ENCODE peak calls at places on chromosome 10, in nine cellular contexts. T is neural progenitor cell; I is astrocyte of the spinal cord; F is fibroblast of the aortic adventitia; U is naive thymus-derived CD4-positive, alpha-beta T cell; N is cardiac fibroblast; C is AG10803; R is brain microvascular endothelial cell; A is thyroid gland. P is an unnamed sample.

GRCh38 chr10:103451091-103451801 is 924 bp downstream of the CALHM2 start:
- DNase-seq in T (no peak), I (no peak), F (peak), U (peak), N (peak), C (peak), R (no peak), A (peak), P (peak)

GRCh38 chr10:49164587-49165188 is 23.5 kb downstream of the TMEM273 start:
- DNase-seq in T (peak), I (peak), F (peak), U (no peak), N (peak), C (peak), R (peak), A (peak), P (peak)

GRCh38 chr10:69742928-69743602 is 58.6 kb upstream of the COL13A1 start:
- DNase-seq in T (peak), I (no peak), F (peak), U (no peak), N (peak), C (peak), R (peak), A (peak), P (peak)

GRCh38 chr10:30782543-30783461 is 153.2 kb upstream of the LYZL2 start:
- DNase-seq in T (no peak), I (peak), F (peak), U (no peak), N (peak), C (peak), R (no peak), A (no peak), P (no peak)

GRCh38 chr10:43203491-43204393 is 63.1 kb downstream of the RASGEF1A start:
- DNase-seq in T (peak), I (no peak), F (no peak), U (no peak), N (no peak), C (no peak), R (no peak), A (peak), P (peak)

GRCh38 chr10:10830316-10831061 is 187.2 kb upstream of the CELF2 start:
- DNase-seq in T (no peak), I (peak), F (peak), U (no peak), N (peak), C (peak), R (peak), A (no peak), P (no peak)

GRCh38 chr10:69861251-69862240 is 59.8 kb downstream of the COL13A1 start:
- DNase-seq in T (no peak), I (peak), F (peak), U (no peak), N (peak), C (peak), R (peak), A (peak), P (peak)

GRCh38 chr10:65993451-65993850 is 932.4 kb upstream of the LRRTM3 start:
- DNase-seq in T (no peak), I (no peak), F (no peak), U (no peak), N (no peak), C (no peak), R (no peak), A (no peak), P (no peak)

GRCh38 chr10:123885406-123886164 is 6.0 kb downstream of the CPXM2 start:
- DNase-seq in T (no peak), I (no peak), F (peak), U (no peak), N (no peak), C (no peak), R (no peak), A (no peak), P (no peak)

GRCh38 chr10:80452069-80452468 is 2.0 kb upstream of the TSPAN14 start:
- DNase-seq in T (no peak), I (no peak), F (no peak), U (no peak), N (no peak), C (no peak), R (no peak), A (no peak), P (no peak)

GRCh38 chr10:22491480-22491879 is 146.2 kb downstream of the SPAG6 start:
- DNase-seq in T (no peak), I (no peak), F (no peak), U (no peak), N (no peak), C (no peak), R (no peak), A (peak), P (no peak)

GRCh38 chr10:62735464-62736188 is 68.9 kb upstream of the ADO start:
- DNase-seq in T (no peak), I (peak), F (peak), U (no peak), N (peak), C (no peak), R (peak), A (no peak), P (no peak)

GRCh38 chr10:71713135-71714040 is 6.2 kb downstream of the C10orf105 start:
- DNase-seq in T (no peak), I (peak), F (peak), U (no peak), N (peak), C (peak), R (peak), A (peak), P (peak)

GRCh38 chr10:84665883-84666463 is 337.6 kb downstream of the CCSER2 start:
- DNase-seq in T (peak), I (no peak), F (no peak), U (no peak), N (no peak), C (no peak), R (no peak), A (peak), P (peak)

GRCh38 chr10:125152646-125153368 is 7.6 kb downstream of the CTBP2 start:
- DNase-seq in T (peak), I (peak), F (no peak), U (no peak), N (no peak), C (peak), R (no peak), A (peak), P (no peak)

GRCh38 chr10:94042001-94042813 is 48.5 kb downstream of the PLCE1 start:
- DNase-seq in T (no peak), I (peak), F (peak), U (no peak), N (peak), C (peak), R (peak), A (no peak), P (no peak)

GRCh38 chr10:43053825-43054224 is 23.0 kb upstream of the RET start:
- DNase-seq in T (no peak), I (no peak), F (no peak), U (no peak), N (no peak), C (no peak), R (no peak), A (no peak), P (no peak)

GRCh38 chr10:112366992-112367391 is 6.9 kb upstream of the ACSL5 start:
- DNase-seq in T (no peak), I (no peak), F (no peak), U (no peak), N (no peak), C (no peak), R (no peak), A (no peak), P (no peak)

GRCh38 chr10:70032667-70033066 is 20.0 kb upstream of the MACROH2A2 start:
- DNase-seq in T (no peak), I (no peak), F (no peak), U (no peak), N (no peak), C (no peak), R (no peak), A (no peak), P (no peak)

GRCh38 chr10:75408512-75408881 is 6.9 kb upstream of the ZNF503 start:
- DNase-seq in T (peak), I (no peak), F (no peak), U (no peak), N (no peak), C (no peak), R (no peak), A (no peak), P (no peak)

GRCh38 chr10:75405201-75406143 is 3.9 kb upstream of the ZNF503 start:
- DNase-seq in T (peak), I (peak), F (peak), U (no peak), N (no peak), C (no peak), R (no peak), A (peak), P (no peak)

GRCh38 chr10:75406158-75407065 is 4.8 kb upstream of the ZNF503 start:
- DNase-seq in T (peak), I (no peak), F (peak), U (no peak), N (no peak), C (no peak), R (no peak), A (no peak), P (no peak)

GRCh38 chr10:75407716-75408511 is 6.3 kb upstream of the ZNF503 start:
- DNase-seq in T (peak), I (peak), F (peak), U (no peak), N (peak), C (peak), R (no peak), A (peak), P (no peak)

GRCh38 chr10:75407296-75407715 is 5.7 kb upstream of the ZNF503 start:
- DNase-seq in T (peak), I (peak), F (no peak), U (no peak), N (no peak), C (no peak), R (no peak), A (no peak), P (no peak)
- H3K4me3 ChIP-seq in T (peak), I (peak), F (peak), U (no peak), N (no peak), C (peak), R (no peak), A (peak), P (no peak)

GRCh38 chr10:79070611-79071534 is 2.1 kb downstream of the ZMIZ1 start:
- DNase-seq in T (peak), I (peak), F (peak), U (no peak), N (peak), C (peak), R (peak), A (peak), P (peak)

GRCh38 chr10:79071535-79071923 is 2.8 kb downstream of the ZMIZ1 start:
- DNase-seq in T (no peak), I (no peak), F (no peak), U (no peak), N (no peak), C (no peak), R (no peak), A (no peak), P (no peak)

GRCh38 chr10:79073784-79074432 is 5.1 kb downstream of the ZMIZ1 start:
- DNase-seq in T (no peak), I (peak), F (peak), U (no peak), N (no peak), C (peak), R (peak), A (peak), P (no peak)

GRCh38 chr10:79072994-79073654 is 4.4 kb downstream of the ZMIZ1 start:
- DNase-seq in T (no peak), I (no peak), F (no peak), U (no peak), N (no peak), C (no peak), R (no peak), A (no peak), P (no peak)

GRCh38 chr10:79072041-79072441 is 3.3 kb downstream of the ZMIZ1 start:
- DNase-seq in T (no peak), I (no peak), F (peak), U (no peak), N (no peak), C (peak), R (no peak), A (no peak), P (no peak)
- H3K4me3 ChIP-seq in T (peak), I (peak), F (peak), U (no peak), N (peak), C (peak), R (peak), A (peak), P (no peak)

DNA sequence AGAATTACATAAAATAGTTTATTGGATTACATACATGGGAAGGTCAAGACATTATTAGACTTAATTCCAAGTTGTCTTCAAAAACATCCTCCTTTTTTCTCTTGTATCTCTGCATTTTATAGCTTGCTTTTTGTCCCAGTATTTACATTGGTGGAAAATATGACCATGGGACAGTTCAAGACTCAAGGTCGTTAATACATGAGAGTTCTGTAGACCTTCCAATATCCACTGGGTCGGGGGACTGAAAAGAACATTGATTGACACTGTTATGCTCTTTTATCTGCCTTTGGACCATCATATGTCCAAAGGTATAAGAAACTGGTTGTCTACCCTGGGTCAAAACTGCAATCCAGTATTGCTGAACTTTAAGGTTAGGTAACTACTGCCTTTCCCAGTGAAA is 36.7 kb downstream of the AKR1C4 start:
- DNase-seq in T (no peak), I (no peak), F (no peak), U (no peak), N (no peak), C (no peak), R (no peak), A (no peak), P (no peak)
- H3K4me3 ChIP-seq in T (no peak), I (no peak), F (no peak), U (no peak), N (no peak), C (no peak), R (no peak), A (no peak), P (no peak)

GRCh38 chr10:794382-794956 is 105.0 kb upstream of the DIP2C start:
- DNase-seq in T (peak), I (peak), F (no peak), U (no peak), N (peak), C (peak), R (no peak), A (no peak), P (peak)

GRCh38 chr10:792792-793100 is 103.3 kb upstream of the DIP2C start:
- DNase-seq in T (no peak), I (peak), F (peak), U (no peak), N (peak), C (peak), R (peak), A (no peak), P (no peak)

GRCh38 chr10:792083-792791 is 102.8 kb upstream of the DIP2C start:
- DNase-seq in T (no peak), I (no peak), F (no peak), U (no peak), N (no peak), C (no peak), R (no peak), A (no peak), P (no peak)

GRCh38 chr10:796233-796632 is 106.8 kb upstream of the DIP2C start:
- DNase-seq in T (no peak), I (no peak), F (no peak), U (no peak), N (no peak), C (no peak), R (no peak), A (no peak), P (no peak)

GRCh38 chr10:797179-797578 is 107.7 kb upstream of the DIP2C start:
- DNase-seq in T (no peak), I (no peak), F (no peak), U (no peak), N (no peak), C (no peak), R (no peak), A (no peak), P (no peak)
- H3K4me3 ChIP-seq in T (no peak), I (no peak), F (no peak), U (no peak), N (no peak), C (no peak), R (no peak), A (no peak), P (no peak)

DNA sequence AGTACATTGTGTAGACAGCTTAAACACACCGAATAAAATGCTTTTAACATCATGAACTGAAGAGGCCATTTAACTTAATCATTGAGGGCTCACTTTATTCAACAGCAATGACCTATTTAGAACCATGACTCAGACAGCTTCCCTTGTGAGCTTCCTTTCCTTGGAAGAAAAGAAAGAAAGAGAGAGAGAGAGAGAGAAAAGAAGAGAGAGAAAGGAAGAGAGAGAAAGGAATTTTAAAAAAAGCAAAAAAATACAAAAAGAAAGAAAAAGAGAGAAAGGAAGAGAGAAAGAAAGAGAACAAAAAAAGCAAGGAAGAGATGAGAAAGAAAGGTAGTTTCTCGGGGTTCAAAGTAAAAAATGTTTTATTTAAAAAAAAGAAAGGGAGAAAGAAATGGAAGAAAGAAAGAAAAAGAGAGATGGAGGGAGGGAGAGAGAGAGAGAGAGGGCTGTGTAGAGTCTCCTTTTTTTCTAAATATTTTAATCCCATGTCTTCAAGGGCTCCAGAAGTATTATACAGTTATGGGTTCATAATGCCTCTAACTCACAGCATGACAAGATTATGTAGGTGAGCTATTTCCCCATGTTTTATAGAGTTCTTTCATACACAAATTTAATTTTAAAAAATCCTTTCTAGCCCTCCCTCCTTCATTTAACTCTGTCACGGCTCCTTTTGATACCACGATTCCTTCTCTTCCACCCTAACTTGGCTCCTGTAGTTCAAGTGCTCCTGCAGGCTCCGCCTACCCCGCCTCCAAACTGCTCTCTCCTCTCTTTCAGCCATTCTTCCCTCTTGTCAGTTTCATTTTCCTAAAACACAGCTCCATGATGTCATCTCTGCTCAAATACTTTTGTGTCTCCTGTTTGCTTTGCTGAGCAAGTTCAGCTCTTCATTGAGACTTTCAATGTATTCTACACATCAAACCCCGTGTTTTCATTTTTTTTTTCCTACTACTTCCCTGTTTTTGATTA is 85.5 kb downstream of the PRTFDC1 start:
- DNase-seq in T (no peak), I (peak), F (peak), U (no peak), N (peak), C (peak), R (peak), A (peak), P (no peak)
- H3K4me3 ChIP-seq in T (no peak), I (no peak), F (no peak), U (no peak), N (no peak), C (no peak), R (no peak), A (no peak), P (no peak)

P was measured in BE2C.